ENCODE peak calls at places on chromosomes 7 and 10, in seven cellular contexts. H is neural crest cell, B is Calu3, N is B cell, Q is tibial artery, K is MCF 10A, F is GM12865. C is an unnamed sample.

GRCh38 chr10:11150255-11150731 is 132.6 kb downstream of the CELF2 start:
- DNase-seq in F (peak), B (no peak), H (no peak), N (no peak), Q (no peak), K (no peak), C (no peak)

GRCh38 chr10:11454958-11455566 is 156.4 kb downstream of the USP6NL start:
- DNase-seq in N (no peak), Q (no peak), F (no peak), B (no peak), H (no peak), K (no peak), C (no peak)

GRCh38 chr10:123859651-123860045 is 32.0 kb downstream of the CPXM2 start:
- DNase-seq in F (no peak), H (no peak), N (no peak), B (no peak), Q (no peak), K (no peak), C (no peak)

GRCh38 chr7:139339698-139340036 is 1.5 kb upstream of the FMC1 start:
- DNase-seq in H (no peak), N (no peak), K (no peak), Q (no peak), B (no peak), F (no peak), C (no peak)

GRCh38 chr10:79060641-79061255 is 8.0 kb upstream of the ZMIZ1 start:
- DNase-seq in B (no peak), Q (peak), N (no peak), F (no peak), H (no peak), K (no peak), C (no peak)

GRCh38 chr7:38280707-38281106 is 7.3 kb upstream of the TARP start:
- DNase-seq in K (no peak), Q (no peak), F (no peak), H (no peak), B (no peak), N (no peak), C (no peak)

GRCh38 chr7:129689995-129690581 is 78.6 kb downstream of the NRF1 start:
- DNase-seq in H (no peak), B (no peak), N (no peak), F (no peak), Q (no peak), K (no peak), C (no peak)

GRCh38 chr10:63720072-63720537 is 198.9 kb downstream of the REEP3 start:
- DNase-seq in N (peak), B (peak), H (peak), K (peak), F (peak), Q (peak), C (peak)

GRCh38 chr7:51278797-51279196 is 37.8 kb downstream of the COBL start:
- DNase-seq in B (no peak), Q (no peak), H (no peak), F (no peak), N (no peak), K (peak), C (no peak)

DNA sequence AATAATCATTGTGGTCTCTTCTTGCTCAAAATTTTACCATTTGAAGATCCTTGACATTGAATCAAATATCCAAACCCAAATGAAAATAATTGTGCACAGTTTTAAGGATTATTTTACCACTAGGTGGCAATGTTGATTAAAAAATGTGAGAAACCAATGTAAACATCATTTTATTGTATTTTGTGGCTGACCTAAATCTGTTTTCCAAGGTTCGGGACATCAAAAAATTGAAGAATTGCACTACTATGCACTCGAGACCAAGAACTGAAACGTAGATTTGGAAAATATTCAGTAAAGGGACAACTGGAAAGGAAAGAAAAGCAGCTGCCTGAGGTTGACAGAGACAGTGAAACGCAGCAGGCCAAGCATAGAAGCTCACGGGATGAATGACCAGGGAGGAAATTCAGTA is 259.3 kb downstream of the SNX13 start:
- DNase-seq in K (peak), F (peak), H (no peak), N (peak), B (no peak), Q (no peak), C (no peak)
- TF ChIP-seq CTCF in K (peak), F (peak), H (peak), N (peak), B (peak), Q (peak), C (peak)

GRCh38 chr10:118926903-118927302 is 102.6 kb upstream of the NANOS1 start:
- DNase-seq in K (no peak), B (no peak), H (no peak), Q (no peak), N (no peak), F (no peak), C (no peak)
- TF ChIP-seq CTCF in K (no peak), B (no peak), H (no peak), Q (no peak), N (no peak), F (no peak), C (no peak)

GRCh38 chr10:85080934-85081333 is 752.5 kb downstream of the CCSER2 start:
- DNase-seq in F (no peak), H (no peak), K (no peak), N (no peak), Q (no peak), B (no peak), C (no peak)
- TF ChIP-seq CTCF in F (no peak), H (no peak), K (no peak), N (no peak), Q (no peak), B (no peak), C (no peak)

GRCh38 chr10:50407077-50407801 is 155.9 kb upstream of the ASAH2 start:
- DNase-seq in K (peak), H (no peak), B (peak), Q (no peak), N (no peak), F (no peak), C (no peak)
- TF ChIP-seq CTCF in K (no peak), H (no peak), B (no peak), Q (no peak), N (no peak), F (no peak), C (no peak)